ENCODE peak calls at places on chromosomes 11 and 22, in eight cellular contexts. One of them, this sample, is unnamed.

GRCh38 chr11:75233688-75234295 is 6.8 kb upstream of the TPBGL start:
- DNase-seq in NCI-H524 treated with DMSO at 0.1 percent for 48 hours: no peak
- DNase-seq in SJSA1: no peak
- DNase-seq in cardiac fibroblast: peak
- DNase-seq in naive thymus-derived CD8-positive, alpha-beta T cell: no peak
- DNase-seq in HT1080: peak
- DNase-seq in stimulated activated CD8-positive, alpha-beta memory T cell treated with anti-CD3 and anti-CD28 coated beads, Interleukin-2, amount 100 ng/mL, for 1 hour: no peak
- DNase-seq in neural progenitor cell: peak
- DNase-seq in this sample: peak

GRCh38 chr22:33427461-33427860 is 369.3 kb upstream of the SYN3 start:
- DNase-seq in neural progenitor cell: no peak
- DNase-seq in NCI-H524 treated with DMSO at 0.1 percent for 48 hours: no peak
- DNase-seq in naive thymus-derived CD8-positive, alpha-beta T cell: no peak
- DNase-seq in HT1080: peak
- DNase-seq in stimulated activated CD8-positive, alpha-beta memory T cell treated with anti-CD3 and anti-CD28 coated beads, Interleukin-2, amount 100 ng/mL, for 1 hour: no peak
- DNase-seq in SJSA1: peak
- DNase-seq in cardiac fibroblast: no peak
- DNase-seq in this sample: peak

GRCh38 chr22:20591660-20592310 is 84.4 kb downstream of the MED15 start:
- DNase-seq in SJSA1: peak
- DNase-seq in neural progenitor cell: peak
- DNase-seq in cardiac fibroblast: no peak
- DNase-seq in stimulated activated CD8-positive, alpha-beta memory T cell treated with anti-CD3 and anti-CD28 coated beads, Interleukin-2, amount 100 ng/mL, for 1 hour: no peak
- DNase-seq in naive thymus-derived CD8-positive, alpha-beta T cell: no peak
- DNase-seq in NCI-H524 treated with DMSO at 0.1 percent for 48 hours: peak
- DNase-seq in HT1080: no peak
- DNase-seq in this sample: no peak

GRCh38 chr11:126716456-126717083 is 284.0 kb downstream of the KIRREL3 start:
- DNase-seq in cardiac fibroblast: peak
- DNase-seq in HT1080: peak
- DNase-seq in NCI-H524 treated with DMSO at 0.1 percent for 48 hours: no peak
- DNase-seq in stimulated activated CD8-positive, alpha-beta memory T cell treated with anti-CD3 and anti-CD28 coated beads, Interleukin-2, amount 100 ng/mL, for 1 hour: no peak
- DNase-seq in SJSA1: no peak
- DNase-seq in neural progenitor cell: peak
- DNase-seq in naive thymus-derived CD8-positive, alpha-beta T cell: no peak
- DNase-seq in this sample: peak

GRCh38 chr22:47810505-47811500 is 1048.4 kb downstream of the TBC1D22A start:
- DNase-seq in SJSA1: peak
- DNase-seq in cardiac fibroblast: no peak
- DNase-seq in NCI-H524 treated with DMSO at 0.1 percent for 48 hours: no peak
- DNase-seq in HT1080: no peak
- DNase-seq in stimulated activated CD8-positive, alpha-beta memory T cell treated with anti-CD3 and anti-CD28 coated beads, Interleukin-2, amount 100 ng/mL, for 1 hour: no peak
- DNase-seq in neural progenitor cell: no peak
- DNase-seq in naive thymus-derived CD8-positive, alpha-beta T cell: no peak
- DNase-seq in this sample: no peak

GRCh38 chr22:20566420-20567260 is 59.2 kb downstream of the MED15 start:
- DNase-seq in stimulated activated CD8-positive, alpha-beta memory T cell treated with anti-CD3 and anti-CD28 coated beads, Interleukin-2, amount 100 ng/mL, for 1 hour: peak
- DNase-seq in neural progenitor cell: no peak
- DNase-seq in naive thymus-derived CD8-positive, alpha-beta T cell: peak
- DNase-seq in cardiac fibroblast: peak
- DNase-seq in NCI-H524 treated with DMSO at 0.1 percent for 48 hours: no peak
- DNase-seq in SJSA1: no peak
- DNase-seq in HT1080: no peak
- DNase-seq in this sample: peak

GRCh38 chr22:46737976-46738641 is at the start of gene CERK:
- DNase-seq in neural progenitor cell: peak
- DNase-seq in NCI-H524 treated with DMSO at 0.1 percent for 48 hours: no peak
- DNase-seq in SJSA1: peak
- DNase-seq in cardiac fibroblast: peak
- DNase-seq in stimulated activated CD8-positive, alpha-beta memory T cell treated with anti-CD3 and anti-CD28 coated beads, Interleukin-2, amount 100 ng/mL, for 1 hour: peak
- DNase-seq in HT1080: no peak
- DNase-seq in naive thymus-derived CD8-positive, alpha-beta T cell: peak
- DNase-seq in this sample: peak

GRCh38 chr11:67255864-67256263 is 10.4 kb upstream of the GRK2 start:
- DNase-seq in stimulated activated CD8-positive, alpha-beta memory T cell treated with anti-CD3 and anti-CD28 coated beads, Interleukin-2, amount 100 ng/mL, for 1 hour: no peak
- DNase-seq in naive thymus-derived CD8-positive, alpha-beta T cell: no peak
- DNase-seq in SJSA1: peak
- DNase-seq in NCI-H524 treated with DMSO at 0.1 percent for 48 hours: no peak
- DNase-seq in neural progenitor cell: no peak
- DNase-seq in HT1080: no peak
- DNase-seq in cardiac fibroblast: no peak
- DNase-seq in this sample: no peak

GRCh38 chr11:30553521-30554110 is 32.5 kb downstream of the MPPED2 start:
- DNase-seq in SJSA1: no peak
- DNase-seq in stimulated activated CD8-positive, alpha-beta memory T cell treated with anti-CD3 and anti-CD28 coated beads, Interleukin-2, amount 100 ng/mL, for 1 hour: no peak
- DNase-seq in cardiac fibroblast: no peak
- DNase-seq in HT1080: no peak
- DNase-seq in neural progenitor cell: no peak
- DNase-seq in naive thymus-derived CD8-positive, alpha-beta T cell: no peak
- DNase-seq in NCI-H524 treated with DMSO at 0.1 percent for 48 hours: no peak
- DNase-seq in this sample: no peak

GRCh38 chr11:102940714-102941588 is 14.6 kb downstream of the MMP13 start:
- DNase-seq in stimulated activated CD8-positive, alpha-beta memory T cell treated with anti-CD3 and anti-CD28 coated beads, Interleukin-2, amount 100 ng/mL, for 1 hour: no peak
- DNase-seq in naive thymus-derived CD8-positive, alpha-beta T cell: peak
- DNase-seq in HT1080: peak
- DNase-seq in cardiac fibroblast: peak
- DNase-seq in neural progenitor cell: peak
- DNase-seq in SJSA1: no peak
- DNase-seq in NCI-H524 treated with DMSO at 0.1 percent for 48 hours: peak
- DNase-seq in this sample: peak

GRCh38 chr22:40627612-40628011 is 8.9 kb downstream of the MRTFA start:
- DNase-seq in stimulated activated CD8-positive, alpha-beta memory T cell treated with anti-CD3 and anti-CD28 coated beads, Interleukin-2, amount 100 ng/mL, for 1 hour: no peak
- DNase-seq in neural progenitor cell: no peak
- DNase-seq in HT1080: no peak
- DNase-seq in cardiac fibroblast: no peak
- DNase-seq in naive thymus-derived CD8-positive, alpha-beta T cell: no peak
- DNase-seq in NCI-H524 treated with DMSO at 0.1 percent for 48 hours: no peak
- DNase-seq in SJSA1: no peak
- DNase-seq in this sample: no peak

GRCh38 chr22:48955351-48956311 is 872.0 kb downstream of the BRD1 start:
- DNase-seq in stimulated activated CD8-positive, alpha-beta memory T cell treated with anti-CD3 and anti-CD28 coated beads, Interleukin-2, amount 100 ng/mL, for 1 hour: no peak
- DNase-seq in cardiac fibroblast: no peak
- DNase-seq in naive thymus-derived CD8-positive, alpha-beta T cell: no peak
- DNase-seq in neural progenitor cell: no peak
- DNase-seq in SJSA1: peak
- DNase-seq in NCI-H524 treated with DMSO at 0.1 percent for 48 hours: peak
- DNase-seq in HT1080: no peak
- DNase-seq in this sample: no peak

GRCh38 chr22:33659423-33659822 is 260.9 kb downstream of the LARGE1 start:
- DNase-seq in naive thymus-derived CD8-positive, alpha-beta T cell: no peak
- DNase-seq in neural progenitor cell: no peak
- DNase-seq in stimulated activated CD8-positive, alpha-beta memory T cell treated with anti-CD3 and anti-CD28 coated beads, Interleukin-2, amount 100 ng/mL, for 1 hour: no peak
- DNase-seq in SJSA1: no peak
- DNase-seq in HT1080: no peak
- DNase-seq in NCI-H524 treated with DMSO at 0.1 percent for 48 hours: no peak
- DNase-seq in cardiac fibroblast: peak
- DNase-seq in this sample: no peak

GRCh38 chr11:66419825-66420224 is 1.0 kb upstream of the NPAS4 start:
- DNase-seq in stimulated activated CD8-positive, alpha-beta memory T cell treated with anti-CD3 and anti-CD28 coated beads, Interleukin-2, amount 100 ng/mL, for 1 hour: no peak
- DNase-seq in cardiac fibroblast: no peak
- DNase-seq in SJSA1: no peak
- DNase-seq in neural progenitor cell: peak
- DNase-seq in NCI-H524 treated with DMSO at 0.1 percent for 48 hours: no peak
- DNase-seq in naive thymus-derived CD8-positive, alpha-beta T cell: no peak
- DNase-seq in HT1080: no peak
- DNase-seq in this sample: no peak

GRCh38 chr11:126680109-126680508 is 320.5 kb downstream of the KIRREL3 start:
- DNase-seq in stimulated activated CD8-positive, alpha-beta memory T cell treated with anti-CD3 and anti-CD28 coated beads, Interleukin-2, amount 100 ng/mL, for 1 hour: no peak
- DNase-seq in cardiac fibroblast: no peak
- DNase-seq in naive thymus-derived CD8-positive, alpha-beta T cell: no peak
- DNase-seq in SJSA1: no peak
- DNase-seq in HT1080: no peak
- DNase-seq in neural progenitor cell: no peak
- DNase-seq in NCI-H524 treated with DMSO at 0.1 percent for 48 hours: no peak
- DNase-seq in this sample: no peak

GRCh38 chr22:44211946-44212930 is 31.5 kb downstream of the PARVG start:
- DNase-seq in NCI-H524 treated with DMSO at 0.1 percent for 48 hours: peak
- DNase-seq in neural progenitor cell: no peak
- DNase-seq in HT1080: no peak
- DNase-seq in naive thymus-derived CD8-positive, alpha-beta T cell: no peak
- DNase-seq in SJSA1: peak
- DNase-seq in cardiac fibroblast: peak
- DNase-seq in stimulated activated CD8-positive, alpha-beta memory T cell treated with anti-CD3 and anti-CD28 coated beads, Interleukin-2, amount 100 ng/mL, for 1 hour: no peak
- DNase-seq in this sample: no peak

GRCh38 chr11:126733685-126734084 is 266.9 kb downstream of the KIRREL3 start:
- DNase-seq in stimulated activated CD8-positive, alpha-beta memory T cell treated with anti-CD3 and anti-CD28 coated beads, Interleukin-2, amount 100 ng/mL, for 1 hour: no peak
- DNase-seq in NCI-H524 treated with DMSO at 0.1 percent for 48 hours: no peak
- DNase-seq in naive thymus-derived CD8-positive, alpha-beta T cell: no peak
- DNase-seq in HT1080: no peak
- DNase-seq in cardiac fibroblast: no peak
- DNase-seq in SJSA1: no peak
- DNase-seq in neural progenitor cell: no peak
- DNase-seq in this sample: no peak

GRCh38 chr11:78941226-78941851 is 366.7 kb upstream of the NARS2 start:
- DNase-seq in neural progenitor cell: no peak
- DNase-seq in stimulated activated CD8-positive, alpha-beta memory T cell treated with anti-CD3 and anti-CD28 coated beads, Interleukin-2, amount 100 ng/mL, for 1 hour: no peak
- DNase-seq in naive thymus-derived CD8-positive, alpha-beta T cell: no peak
- DNase-seq in cardiac fibroblast: no peak
- DNase-seq in HT1080: no peak
- DNase-seq in SJSA1: no peak
- DNase-seq in NCI-H524 treated with DMSO at 0.1 percent for 48 hours: peak
- DNase-seq in this sample: no peak

GRCh38 chr11:105466582-105467228 is 143.2 kb upstream of the GRIA4 start:
- DNase-seq in neural progenitor cell: no peak
- DNase-seq in HT1080: peak
- DNase-seq in stimulated activated CD8-positive, alpha-beta memory T cell treated with anti-CD3 and anti-CD28 coated beads, Interleukin-2, amount 100 ng/mL, for 1 hour: no peak
- DNase-seq in cardiac fibroblast: peak
- DNase-seq in naive thymus-derived CD8-positive, alpha-beta T cell: no peak
- DNase-seq in SJSA1: no peak
- DNase-seq in NCI-H524 treated with DMSO at 0.1 percent for 48 hours: no peak
- DNase-seq in this sample: peak

GRCh38 chr11:75735181-75735845 is 17.7 kb downstream of the MOGAT2 start:
- DNase-seq in HT1080: no peak
- DNase-seq in naive thymus-derived CD8-positive, alpha-beta T cell: no peak
- DNase-seq in neural progenitor cell: no peak
- DNase-seq in cardiac fibroblast: no peak
- DNase-seq in SJSA1: no peak
- DNase-seq in NCI-H524 treated with DMSO at 0.1 percent for 48 hours: no peak
- DNase-seq in stimulated activated CD8-positive, alpha-beta memory T cell treated with anti-CD3 and anti-CD28 coated beads, Interleukin-2, amount 100 ng/mL, for 1 hour: no peak
- DNase-seq in this sample: no peak

GRCh38 chr11:44556735-44557409 is 8.6 kb upstream of the CD82 start:
- DNase-seq in NCI-H524 treated with DMSO at 0.1 percent for 48 hours: no peak
- DNase-seq in cardiac fibroblast: peak
- DNase-seq in SJSA1: peak
- DNase-seq in HT1080: peak
- DNase-seq in stimulated activated CD8-positive, alpha-beta memory T cell treated with anti-CD3 and anti-CD28 coated beads, Interleukin-2, amount 100 ng/mL, for 1 hour: no peak
- DNase-seq in naive thymus-derived CD8-positive, alpha-beta T cell: peak
- DNase-seq in neural progenitor cell: peak
- DNase-seq in this sample: peak

GRCh38 chr11:66869471-66869870 is 12.6 kb downstream of the LRFN4 start:
- DNase-seq in NCI-H524 treated with DMSO at 0.1 percent for 48 hours: no peak
- DNase-seq in SJSA1: no peak
- DNase-seq in stimulated activated CD8-positive, alpha-beta memory T cell treated with anti-CD3 and anti-CD28 coated beads, Interleukin-2, amount 100 ng/mL, for 1 hour: no peak
- DNase-seq in neural progenitor cell: no peak
- DNase-seq in cardiac fibroblast: no peak
- DNase-seq in HT1080: no peak
- DNase-seq in naive thymus-derived CD8-positive, alpha-beta T cell: no peak
- DNase-seq in this sample: no peak

GRCh38 chr11:73124796-73125195 is 17.3 kb downstream of the FCHSD2 start:
- DNase-seq in NCI-H524 treated with DMSO at 0.1 percent for 48 hours: no peak
- DNase-seq in HT1080: no peak
- DNase-seq in naive thymus-derived CD8-positive, alpha-beta T cell: no peak
- DNase-seq in neural progenitor cell: no peak
- DNase-seq in stimulated activated CD8-positive, alpha-beta memory T cell treated with anti-CD3 and anti-CD28 coated beads, Interleukin-2, amount 100 ng/mL, for 1 hour: no peak
- DNase-seq in cardiac fibroblast: no peak
- DNase-seq in SJSA1: no peak
- DNase-seq in this sample: no peak

GRCh38 chr11:63635762-63636465 is 21.7 kb upstream of the PLAAT3 start:
- DNase-seq in stimulated activated CD8-positive, alpha-beta memory T cell treated with anti-CD3 and anti-CD28 coated beads, Interleukin-2, amount 100 ng/mL, for 1 hour: peak
- DNase-seq in SJSA1: peak
- DNase-seq in neural progenitor cell: peak
- DNase-seq in NCI-H524 treated with DMSO at 0.1 percent for 48 hours: no peak
- DNase-seq in HT1080: peak
- DNase-seq in cardiac fibroblast: peak
- DNase-seq in naive thymus-derived CD8-positive, alpha-beta T cell: peak
- DNase-seq in this sample: peak

GRCh38 chr11:10641314-10642206 is 52.0 kb downstream of the IRAG1 start:
- DNase-seq in SJSA1: no peak
- DNase-seq in cardiac fibroblast: no peak
- DNase-seq in NCI-H524 treated with DMSO at 0.1 percent for 48 hours: no peak
- DNase-seq in stimulated activated CD8-positive, alpha-beta memory T cell treated with anti-CD3 and anti-CD28 coated beads, Interleukin-2, amount 100 ng/mL, for 1 hour: no peak
- DNase-seq in neural progenitor cell: no peak
- DNase-seq in naive thymus-derived CD8-positive, alpha-beta T cell: no peak
- DNase-seq in HT1080: no peak
- DNase-seq in this sample: no peak

GRCh38 chr11:3954448-3955298 is 99.2 kb downstream of the STIM1 start:
- DNase-seq in SJSA1: no peak
- DNase-seq in NCI-H524 treated with DMSO at 0.1 percent for 48 hours: no peak
- DNase-seq in naive thymus-derived CD8-positive, alpha-beta T cell: no peak
- DNase-seq in cardiac fibroblast: no peak
- DNase-seq in HT1080: peak
- DNase-seq in neural progenitor cell: no peak
- DNase-seq in stimulated activated CD8-positive, alpha-beta memory T cell treated with anti-CD3 and anti-CD28 coated beads, Interleukin-2, amount 100 ng/mL, for 1 hour: no peak
- DNase-seq in this sample: peak